ENCODE peak calls at places on chromosome 9, in seven cellular contexts. A is tibial nerve, Q is GM10248, X is GM20000, N is AG09309, K is astrocyte, T is AG04450. B is an unnamed sample.

GRCh38 chr9:18350036-18350435 is 123.9 kb upstream of the ADAMTSL1 start:
- DNase-seq in X (no peak), Q (no peak), A (no peak), N (no peak), K (no peak), T (no peak), B (no peak)

GRCh38 chr9:115254781-115255180 is 136.8 kb upstream of the TNC start:
- DNase-seq in A (no peak), T (no peak), X (no peak), K (no peak), N (no peak), Q (no peak), B (no peak)

GRCh38 chr9:129685220-129685932 is 19.9 kb downstream of the PRRX2 start:
- DNase-seq in T (no peak), K (peak), X (no peak), Q (no peak), A (no peak), N (no peak), B (no peak)

GRCh38 chr9:29769019-29769418 is 2195.7 kb upstream of the C9orf72 start:
- DNase-seq in K (no peak), Q (no peak), T (no peak), N (no peak), X (no peak), A (no peak), B (no peak)

GRCh38 chr9:116482740-116483139 is 204.4 kb upstream of the TRIM32 start:
- DNase-seq in N (no peak), K (peak), X (no peak), T (no peak), A (no peak), Q (no peak), B (no peak)

GRCh38 chr9:81621111-81621510 is 68.2 kb downstream of the TLE1 start:
- DNase-seq in X (no peak), A (no peak), N (no peak), T (no peak), K (no peak), Q (no peak), B (no peak)

GRCh38 chr9:133980864-133981588 is 11.1 kb downstream of the VAV2 start:
- DNase-seq in N (no peak), A (no peak), K (no peak), T (no peak), Q (no peak), X (no peak), B (no peak)

GRCh38 chr9:134185536-134186011 is 21.2 kb upstream of the RNU6ATAC start:
- DNase-seq in K (no peak), A (no peak), Q (no peak), T (no peak), N (no peak), X (no peak), B (no peak)

GRCh38 chr9:132026932-132027585 is 52.6 kb downstream of the MED27 start:
- DNase-seq in Q (no peak), X (no peak), N (peak), K (peak), A (no peak), T (peak), B (no peak)

GRCh38 chr9:125756499-125756898 is 9.3 kb downstream of the PBX3 start:
- DNase-seq in N (no peak), X (no peak), K (no peak), Q (no peak), A (no peak), T (no peak), B (no peak)

GRCh38 chr9:878239-878638 is 36.7 kb downstream of the DMRT1 start:
- DNase-seq in T (no peak), K (no peak), Q (no peak), A (no peak), X (no peak), N (no peak), B (no peak)

GRCh38 chr9:18294229-18294628 is 179.7 kb upstream of the ADAMTSL1 start:
- DNase-seq in T (no peak), A (no peak), K (no peak), X (no peak), Q (no peak), N (no peak), B (no peak)

GRCh38 chr9:91073811-91074771 is 272.5 kb downstream of the SYK start:
- DNase-seq in N (no peak), A (no peak), Q (no peak), K (no peak), T (no peak), X (no peak), B (no peak)

GRCh38 chr9:129320575-129321311 is 142.7 kb upstream of the IER5L start:
- DNase-seq in Q (peak), K (peak), T (peak), X (peak), N (peak), A (peak), B (peak)

GRCh38 chr9:70902171-70902570 is 219.2 kb downstream of the TRPM3 start:
- DNase-seq in Q (no peak), T (no peak), A (no peak), X (no peak), K (peak), N (no peak), B (no peak)

GRCh38 chr9:129548571-129549135 is 72.2 kb downstream of the C9orf50 start:
- DNase-seq in X (peak), K (no peak), N (no peak), A (no peak), Q (no peak), T (no peak), B (no peak)

GRCh38 chr9:74645007-74645639 is 148.0 kb downstream of the RORB start:
- DNase-seq in Q (peak), A (peak), T (no peak), K (no peak), N (no peak), X (peak), B (no peak)

GRCh38 chr9:99326112-99326916 is 104.2 kb downstream of the SEC61B start:
- DNase-seq in Q (no peak), K (peak), N (peak), T (no peak), X (no peak), A (no peak), B (no peak)

GRCh38 chr9:124133752-124134151 is 122.2 kb downstream of the LHX2 start:
- DNase-seq in N (no peak), Q (peak), X (peak), T (no peak), A (peak), K (no peak), B (no peak)

GRCh38 chr9:100213730-100214477 is 114.9 kb downstream of the INVS start:
- DNase-seq in N (peak), Q (no peak), X (no peak), T (peak), A (no peak), K (peak), B (no peak)

GRCh38 chr9:94675008-94675841 is 35.9 kb upstream of the FBP1 start:
- DNase-seq in Q (no peak), X (no peak), A (peak), N (peak), T (no peak), K (peak), B (no peak)

GRCh38 chr9:12862596-12862995 is 87.8 kb downstream of the LURAP1L start:
- DNase-seq in T (no peak), A (no peak), K (no peak), X (no peak), Q (no peak), N (peak), B (no peak)

DNA sequence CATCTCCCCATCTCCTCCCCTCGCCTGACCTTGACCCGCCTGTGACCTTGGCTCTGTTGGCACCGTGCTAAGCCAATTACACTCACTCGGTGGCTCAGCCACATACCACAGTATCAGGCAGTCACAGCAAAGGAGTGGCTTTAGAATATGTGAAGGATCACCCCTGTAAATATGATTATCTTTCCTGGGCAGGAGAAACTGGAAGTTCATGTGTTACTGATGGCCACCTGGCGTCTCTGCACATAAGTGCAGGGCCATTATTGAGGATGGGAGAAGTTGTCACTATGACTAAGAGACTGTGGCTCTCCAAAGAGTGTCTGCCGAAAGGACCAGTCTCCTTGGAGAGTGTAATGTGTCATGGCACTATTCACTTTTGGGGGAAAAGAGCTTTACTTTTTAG is 116.9 kb upstream of the S1PR3 start:
- DNase-seq in T (no peak), N (no peak), K (peak), X (no peak), A (no peak), Q (no peak), B (no peak)
- TF ChIP-seq CTCF in T (peak), N (no peak), K (no peak), X (no peak), A (peak), Q (no peak), B (no peak)

GRCh38 chr9:8856686-8857329 is 1057.2 kb upstream of the DMAC1 start:
- DNase-seq in A (no peak), K (no peak), Q (no peak), T (no peak), X (peak), N (no peak), B (no peak)
- TF ChIP-seq CTCF in A (no peak), K (no peak), Q (no peak), T (no peak), X (no peak), N (no peak), B (no peak)

GRCh38 chr9:113220467-113221002 is 542 bp downstream of the FKBP15 start:
- DNase-seq in X (no peak), Q (no peak), A (no peak), N (no peak), K (no peak), T (no peak), B (no peak)

GRCh38 chr9:113222482-113222841 is 1.1 kb downstream of the SLC31A1 start:
- DNase-seq in N (peak), T (no peak), K (no peak), X (no peak), A (no peak), Q (no peak), B (no peak)

GRCh38 chr9:113221800-113222481 is 597 bp downstream of the SLC31A1 start:
- DNase-seq in X (no peak), K (no peak), N (no peak), A (no peak), Q (no peak), T (no peak), B (no peak)

GRCh38 chr9:113221003-113221799 is at the start of the genes FKBP15 and SLC31A1:
- DNase-seq in A (peak), N (peak), X (peak), Q (peak), T (peak), K (peak), B (peak)

GRCh38 chr9:113223963-113224362 is 2.6 kb downstream of the SLC31A1 start:
- DNase-seq in T (peak), N (peak), A (no peak), Q (no peak), K (peak), X (no peak), B (no peak)
- TF ChIP-seq CTCF in T (no peak), N (no peak), A (no peak), Q (no peak), K (no peak), X (no peak), B (no peak)

DNA sequence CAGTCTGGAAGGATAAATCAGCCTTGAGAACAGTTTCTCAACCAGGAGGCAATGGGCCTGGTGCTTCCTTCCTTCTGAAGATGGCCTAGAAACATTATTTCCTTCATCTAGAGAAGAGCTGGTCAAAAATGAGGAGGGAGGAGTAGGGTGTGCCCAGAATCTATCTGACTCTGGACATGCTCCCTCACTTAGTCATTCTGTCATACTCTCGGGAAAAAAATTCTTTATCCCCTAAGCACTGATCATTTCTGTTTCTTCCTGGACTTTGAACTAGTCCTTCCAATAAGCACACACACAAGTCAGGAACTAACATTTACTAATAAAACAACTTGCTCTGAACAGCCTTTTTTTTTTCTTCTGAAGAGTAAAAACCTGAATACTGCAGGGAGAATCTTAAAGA is 160.5 kb downstream of the ZDHHC21 start:
- DNase-seq in K (no peak), T (no peak), N (no peak), X (no peak), Q (no peak), A (no peak), B (no peak)
- TF ChIP-seq CTCF in K (no peak), T (no peak), N (no peak), X (no peak), Q (no peak), A (no peak), B (no peak)

DNA sequence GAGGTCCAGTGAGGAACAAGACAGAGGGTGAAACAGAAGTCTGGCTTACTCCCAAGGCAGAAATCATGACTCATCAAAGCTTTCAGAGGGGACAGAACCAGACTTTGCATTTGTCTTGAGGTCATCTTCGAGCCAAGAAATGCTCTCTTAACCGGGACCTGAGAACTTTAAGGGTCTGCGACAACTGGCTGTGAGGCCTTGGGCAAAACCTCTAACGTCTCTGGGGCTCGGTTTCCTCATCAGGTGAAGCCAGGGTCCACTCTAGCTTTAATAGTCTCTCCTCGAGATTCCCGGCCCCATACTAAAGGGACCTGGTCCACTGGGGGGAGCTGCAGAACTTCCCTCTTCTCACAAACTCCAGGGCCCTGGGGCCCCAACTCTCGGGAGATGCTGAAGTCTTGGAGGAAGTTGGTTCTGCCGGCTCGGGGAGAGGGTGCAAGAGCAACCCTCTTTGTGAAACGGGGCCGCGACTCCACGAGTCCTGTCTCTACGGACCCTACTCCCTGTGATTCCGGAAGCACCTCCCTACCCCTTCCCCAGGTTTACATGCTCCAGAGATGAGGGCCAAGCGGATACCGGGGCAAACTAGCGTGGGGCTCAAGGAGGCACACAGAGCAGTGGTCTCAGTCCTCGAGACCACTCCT is 2.6 kb downstream of the GLIS3 start:
- DNase-seq in T (no peak), X (peak), N (no peak), K (peak), A (peak), Q (peak), B (no peak)
- TF ChIP-seq CTCF in T (peak), X (no peak), N (peak), K (peak), A (peak), Q (peak), B (peak)

DNA sequence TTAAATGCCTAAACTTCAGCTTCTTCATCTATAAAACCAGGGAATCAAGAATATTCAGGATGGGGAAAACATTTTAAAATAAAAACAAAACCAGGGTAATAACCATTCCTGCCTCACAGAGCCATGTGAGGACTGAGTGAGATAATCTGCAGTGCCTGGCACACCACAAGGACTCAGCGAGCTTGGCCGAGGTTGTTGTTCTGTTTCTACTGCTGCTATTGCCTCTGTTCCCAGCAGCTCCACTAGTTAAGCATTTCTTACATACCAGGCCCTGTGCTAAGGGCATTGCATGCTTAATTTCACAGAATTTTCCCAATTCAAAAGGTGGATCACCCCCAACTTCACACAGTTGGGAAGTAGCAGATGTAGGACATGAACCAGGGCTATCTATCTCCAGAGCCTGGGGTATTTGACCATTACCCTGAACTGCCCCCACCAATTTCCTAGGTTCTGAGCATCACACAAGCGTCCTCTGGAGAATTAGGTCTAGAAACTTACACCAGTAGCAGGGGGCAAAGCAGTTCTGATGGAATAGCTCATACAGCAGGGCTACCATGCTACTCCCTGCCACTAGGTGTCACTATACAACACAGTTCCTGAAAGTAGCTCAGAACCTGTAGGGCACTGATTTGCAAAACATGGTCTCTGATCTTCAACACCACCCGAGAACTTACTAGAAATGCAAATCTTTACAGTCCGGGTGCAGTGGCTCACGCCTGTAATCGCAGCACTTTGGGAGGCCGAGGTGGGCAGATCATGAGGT is 74.3 kb downstream of the LRSAM1 start:
- DNase-seq in N (no peak), K (no peak), A (no peak), T (no peak), X (no peak), Q (no peak), B (no peak)
- TF ChIP-seq CTCF in N (peak), K (peak), A (peak), T (peak), X (peak), Q (peak), B (peak)

GRCh38 chr9:111074395-111074794 is 36.1 kb upstream of the LPAR1 start:
- DNase-seq in T (no peak), A (no peak), Q (no peak), N (no peak), X (no peak), K (no peak), B (no peak)
- TF ChIP-seq CTCF in T (no peak), A (no peak), Q (no peak), N (no peak), X (no peak), K (no peak), B (no peak)

GRCh38 chr9:137114613-137115393 is at the start of gene DPP7:
- DNase-seq in N (no peak), Q (peak), A (peak), X (peak), K (no peak), T (no peak), B (peak)
- TF ChIP-seq CTCF in N (no peak), Q (no peak), A (no peak), X (no peak), K (no peak), T (no peak), B (no peak)

DNA sequence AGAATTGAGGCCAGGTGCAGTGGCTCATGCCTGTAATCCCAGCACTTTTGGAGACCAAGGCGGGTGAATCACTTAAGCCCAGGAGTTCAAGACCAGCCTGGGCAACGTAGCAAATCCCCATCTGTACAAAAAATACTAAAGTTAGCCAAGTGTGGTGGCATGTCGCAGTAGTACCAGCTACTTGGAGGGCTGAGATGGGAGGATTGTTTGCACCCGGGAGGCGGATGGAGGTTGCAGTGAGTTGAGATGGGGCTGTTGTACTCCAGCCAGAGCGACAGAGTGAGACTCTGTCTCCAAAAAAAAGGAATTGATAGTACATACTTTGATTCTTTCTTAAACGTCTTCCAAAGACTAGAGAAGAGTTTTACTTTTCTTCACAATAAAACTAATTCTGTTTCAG is 132.1 kb upstream of the GRHPR start:
- DNase-seq in A (no peak), Q (no peak), X (no peak), K (no peak), N (no peak), T (no peak), B (no peak)
- TF ChIP-seq CTCF in A (no peak), Q (no peak), X (no peak), K (no peak), N (no peak), T (no peak), B (no peak)

DNA sequence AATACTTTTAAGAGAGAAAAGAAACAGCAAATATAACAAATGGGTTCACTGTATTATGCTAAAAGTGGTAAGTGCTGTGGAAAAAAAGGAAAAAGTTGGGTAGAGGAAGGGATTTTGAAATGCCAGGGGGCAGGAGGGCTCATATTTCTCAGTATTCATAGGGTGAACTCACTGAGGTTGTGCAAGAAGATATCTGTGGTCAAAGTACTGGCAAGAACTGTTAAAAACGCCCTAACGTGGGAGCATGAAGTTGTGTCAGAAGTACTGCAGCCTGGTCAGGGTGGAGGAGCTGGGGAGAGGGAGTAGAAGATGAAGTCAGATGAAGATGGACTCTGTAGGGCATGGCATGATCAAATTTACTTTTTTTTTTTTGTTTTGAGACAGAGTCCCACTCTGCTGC is 31.2 kb upstream of the SLC28A3 start:
- DNase-seq in N (peak), X (no peak), Q (no peak), A (peak), T (peak), K (peak), B (peak)
- TF ChIP-seq CTCF in N (no peak), X (no peak), Q (no peak), A (no peak), T (no peak), K (no peak), B (no peak)

B was measured in AG09319.